ENCODE peak calls at places on chromosomes 12 and 14, in five cellular contexts. S is GM23338, P is AG09309, D is lower lobe of right lung, F is tibial nerve. U is an unnamed sample.

GRCh38 chr12:583251-583869 is 79.9 kb downstream of the NINJ2 start:
- DNase-seq in D (no peak), S (no peak), F (no peak), P (no peak), U (no peak)

GRCh38 chr14:54058501-54058900 is 101.9 kb upstream of the BMP4 start:
- DNase-seq in F (no peak), D (no peak), P (no peak), S (no peak), U (no peak)

GRCh38 chr14:65169351-65169750 is 67.0 kb upstream of the MAX start:
- DNase-seq in D (no peak), F (no peak), S (no peak), P (peak; percentile 46), U (peak; percentile 46)

GRCh38 chr14:91420686-91421085 is 3.1 kb upstream of the CCDC88C start:
- DNase-seq in P (no peak), D (no peak), F (no peak), S (no peak), U (no peak)

GRCh38 chr12:117277875-117278274 is 83.6 kb downstream of the NOS1 start:
- DNase-seq in F (no peak), P (no peak), S (peak; percentile 58), D (no peak), U (no peak)

GRCh38 chr12:51190820-51191219 is 17.9 kb upstream of the TFCP2 start:
- DNase-seq in F (no peak), S (no peak), P (no peak), D (no peak), U (no peak)

GRCh38 chr12:108861878-108862587 is 4.7 kb upstream of the SSH1 start:
- DNase-seq in D (peak; percentile 74), P (no peak), S (no peak), F (no peak), U (no peak)

GRCh38 chr12:91316825-91317224 is 134.2 kb upstream of the DCN start:
- DNase-seq in D (no peak), F (no peak), S (no peak), P (no peak), U (peak; percentile 20)

GRCh38 chr14:59394268-59394667 is 70.9 kb downstream of the GPR135 start:
- DNase-seq in P (no peak), D (no peak), F (no peak), S (no peak), U (no peak)

GRCh38 chr14:72616294-72616693 is 277.6 kb downstream of the DPF3 start:
- DNase-seq in P (no peak), D (no peak), F (peak; percentile 27), S (no peak), U (peak; percentile 78)

GRCh38 chr14:77965919-77966435 is 166.1 kb downstream of the ADCK1 start:
- DNase-seq in F (no peak), S (peak; percentile 77), D (peak; percentile 55), P (no peak), U (peak; percentile 42)

GRCh38 chr14:36515896-36516718 is 3.9 kb downstream of the NKX2-1 start:
- DNase-seq in D (no peak), P (no peak), F (no peak), S (no peak), U (no peak)

GRCh38 chr14:30283822-30284446 is 275.0 kb upstream of the G2E3 start:
- DNase-seq in F (peak; percentile 38), S (peak; percentile 86), D (no peak), P (peak; percentile 10), U (peak; percentile 63)

GRCh38 chr12:124565071-124565491 is 2.3 kb downstream of the NCOR2 start:
- DNase-seq in D (no peak), S (no peak), P (no peak), F (no peak), U (no peak)

GRCh38 chr14:89540009-89540829 is 123.2 kb upstream of the FOXN3 start:
- DNase-seq in P (no peak), F (no peak), D (no peak), S (no peak), U (peak; percentile 11)

GRCh38 chr12:52440821-52441319 is 6.7 kb upstream of the KRT75 start:
- DNase-seq in F (no peak), S (no peak), D (no peak), P (no peak), U (peak; percentile 74)

GRCh38 chr12:84862190-84862589 is 50.4 kb downstream of the SLC6A15 start:
- DNase-seq in D (no peak), S (no peak), P (peak; percentile 31), F (no peak), U (no peak)

GRCh38 chr12:131833896-131834641 is 5.9 kb downstream of the MMP17 start:
- DNase-seq in F (no peak), S (peak; percentile 66), D (no peak), P (no peak), U (peak; percentile 51)

GRCh38 chr12:1797011-1797901 is 23.1 kb upstream of the LRTM2 start:
- DNase-seq in P (no peak), D (peak; percentile 84), S (peak; percentile 42), F (peak; percentile 51), U (peak; percentile 21)

GRCh38 chr14:44846232-44846824 is 115.4 kb downstream of the KLHL28 start:
- DNase-seq in D (no peak), P (peak; percentile 8), F (peak; percentile 8), S (peak; percentile 72), U (peak; percentile 67)

GRCh38 chr14:97331526-97331925 is 534.3 kb downstream of the VRK1 start:
- DNase-seq in F (no peak), D (no peak), P (no peak), S (no peak), U (no peak)

GRCh38 chr12:112584266-112584722 is 165.5 kb downstream of the PTPN11 start:
- DNase-seq in D (no peak), P (no peak), F (no peak), S (peak; percentile 89), U (no peak)

GRCh38 chr14:89276424-89276975 is 140.5 kb downstream of the FOXN3 start:
- DNase-seq in S (no peak), P (no peak), F (no peak), D (peak; percentile 54), U (no peak)

GRCh38 chr12:107955966-107956643 is 173.0 kb upstream of the WSCD2 start:
- DNase-seq in P (no peak), S (no peak), D (no peak), F (no peak), U (no peak)

GRCh38 chr14:75277000-75277795 is 1.4 kb upstream of the FOS start:
- DNase-seq in S (peak; percentile 86), D (peak; percentile 96), F (peak; percentile 88), P (no peak), U (peak; percentile 96)

GRCh38 chr12:24760162-24760561 is 188.7 kb downstream of the BCAT1 start:
- DNase-seq in P (no peak), S (peak; percentile 11), D (no peak), F (no peak), U (no peak)

GRCh38 chr12:69685810-69686209 is 13.3 kb downstream of the BEST3 start:
- DNase-seq in F (peak; percentile 10), D (no peak), P (no peak), S (no peak), U (peak; percentile 81)

GRCh38 chr12:53726946-53727309 is 324 bp downstream of the CALCOCO1 start:
- DNase-seq in F (no peak), D (no peak), P (no peak), S (peak; percentile 55), U (peak; percentile 35)

GRCh38 chr12:53728206-53728605 is 954 bp upstream of the CALCOCO1 start:
- DNase-seq in S (peak; percentile 19), D (no peak), F (no peak), P (no peak), U (no peak)

GRCh38 chr12:53727310-53728041 is at the start of gene CALCOCO1:
- DNase-seq in F (peak; percentile 96), D (peak; percentile 99), S (peak; percentile 99), P (peak; percentile 83), U (peak; percentile 98)

GRCh38 chr12:53725824-53726223 is 1.4 kb downstream of the CALCOCO1 start:
- DNase-seq in F (no peak), S (no peak), D (no peak), P (no peak), U (peak; percentile 41)

GRCh38 chr12:53726342-53726741 is 910 bp downstream of the CALCOCO1 start:
- DNase-seq in S (no peak), F (no peak), D (no peak), P (no peak), U (peak; percentile 14)
- H3K4me3 ChIP-seq in S (peak overlapping the region; percentile 58), F (peak overlapping the region; percentile 81), D (peak overlapping the region; percentile 75), P (peak overlapping the region; percentile 81), U (peak overlapping the region; percentile 79)

DNA sequence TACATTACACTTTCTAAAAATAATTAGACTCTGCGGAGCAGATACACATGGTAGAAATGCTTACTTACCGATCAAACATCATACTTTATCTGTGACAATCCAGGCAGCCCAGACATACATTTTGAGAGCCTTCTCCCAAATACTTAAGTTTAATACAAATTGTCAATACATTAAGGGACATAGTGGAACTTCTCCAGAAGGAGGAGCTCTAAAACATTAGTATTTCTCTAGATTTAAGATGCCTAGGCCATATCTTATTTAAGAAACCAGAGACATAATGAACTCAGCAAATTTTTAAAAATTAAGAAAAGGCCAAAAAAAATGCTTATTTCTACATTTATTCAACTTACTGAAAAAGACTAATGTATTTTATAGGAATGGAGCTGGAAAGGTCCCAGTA is 16.1 kb downstream of the ACSM4 start:
- DNase-seq in S (no peak), P (no peak), F (no peak), D (no peak), U (no peak)
- TF ChIP-seq CTCF in S (no peak), P (no peak), F (no peak), D (no peak), U (no peak)

DNA sequence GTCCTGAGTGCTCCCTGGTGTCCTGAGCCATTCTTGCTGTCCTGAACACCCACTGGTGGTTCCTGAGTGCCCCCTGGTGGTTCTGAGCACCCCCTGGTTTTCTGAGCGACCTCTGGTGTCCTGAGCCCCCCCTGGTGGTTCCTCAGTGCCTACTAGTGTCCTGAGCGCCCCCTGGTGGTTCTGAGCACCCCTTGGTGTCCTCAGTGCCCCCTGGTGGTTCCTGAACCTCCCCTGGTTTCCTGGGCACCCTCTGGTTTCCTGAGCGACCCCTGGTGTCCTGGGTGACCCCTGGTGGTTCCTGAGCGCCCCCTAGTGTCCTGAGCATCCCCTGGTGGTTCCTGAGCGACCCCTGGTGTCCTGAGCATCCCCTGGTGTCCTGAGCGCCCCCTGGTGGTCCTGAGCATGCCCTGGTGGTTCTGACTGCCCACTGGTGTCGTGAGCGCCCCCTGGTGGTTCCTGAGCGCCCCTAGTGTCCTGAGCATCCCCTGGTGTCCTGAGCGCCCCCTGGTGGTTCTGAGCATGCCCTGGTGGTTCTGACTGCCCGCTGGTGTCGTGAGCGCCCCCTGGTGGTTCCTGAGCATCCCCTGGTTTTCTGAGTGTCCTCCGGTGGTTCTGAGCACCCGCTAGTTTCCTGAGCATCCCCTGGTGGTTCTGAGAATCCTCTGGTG is 473.1 kb downstream of the TMEM121 start:
- DNase-seq in F (no peak), P (no peak), S (peak; percentile 43), D (peak; percentile 80), U (peak; percentile 48)
- H3K4me3 ChIP-seq in F (no peak overlapping the region), P (no peak overlapping the region), S (no peak overlapping the region), D (no peak overlapping the region), U (no peak overlapping the region)

DNA sequence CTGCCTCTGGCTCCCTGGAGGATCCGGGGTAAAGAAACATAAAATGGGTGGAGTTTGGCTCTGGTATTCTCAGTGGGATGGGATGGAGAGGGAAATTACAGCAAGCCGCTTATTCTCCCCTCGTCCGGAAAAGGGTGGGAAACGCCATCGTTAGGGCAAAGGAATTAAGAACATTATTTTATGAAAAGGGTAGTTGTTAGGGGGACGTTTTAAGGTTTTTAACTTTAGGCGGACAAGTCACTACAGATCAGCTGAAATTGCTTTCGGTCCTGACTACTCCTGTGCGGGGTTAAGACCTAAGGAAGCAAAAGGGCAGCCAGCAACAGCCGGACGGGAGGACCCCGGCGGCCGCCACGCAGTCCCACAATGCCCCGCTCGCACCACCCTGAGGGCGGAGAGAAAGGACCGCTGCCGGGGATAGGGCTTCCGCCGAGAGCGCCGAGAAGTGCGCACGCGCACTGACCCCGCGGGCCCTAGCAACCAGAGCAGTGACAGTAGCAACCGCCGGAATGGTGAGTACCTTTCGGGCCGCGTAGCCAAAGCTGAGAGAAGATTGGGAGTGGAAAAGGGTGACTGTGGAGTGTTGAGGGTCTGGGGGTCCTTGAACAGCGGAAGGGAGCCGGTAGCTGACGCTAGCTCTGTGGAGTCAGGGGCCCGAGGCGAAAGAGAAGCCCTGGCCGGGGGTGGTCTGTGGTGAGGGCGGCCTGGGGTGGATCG is at the start of gene DNAL1:
- DNase-seq in P (peak; percentile 51), D (peak; percentile 96), S (peak; percentile 95), F (peak; percentile 78), U (peak; percentile 94)
- TF ChIP-seq CTCF in P (no peak), D (no peak), S (no peak), F (peak; percentile 20), U (no peak)